ENCODE peak calls at places on chromosomes 7 and 10, in seven cellular contexts. B, P, X, F, V, A and M are unnamed samples.
A peak's percentile ranks its signal among the peaks of the same experiment; 100 is the strongest.

GRCh38 chr7:54764861-54765260 is 5.8 kb upstream of the SEC61G start:
- DNase-seq in A (no peak), B (no peak), P (no peak), X (no peak), F (no peak), V (no peak), M (no peak)

GRCh38 chr10:59970396-59971368 is 64.3 kb upstream of the CCDC6 start:
- DNase-seq in A (no peak), V (no peak), P (no peak), F (no peak), X (no peak), B (peak; percentile 27), M (no peak)

GRCh38 chr7:143290293-143290692 is 2.1 kb downstream of the CASP2 start:
- DNase-seq in V (no peak), B (no peak), X (no peak), F (no peak), P (no peak), A (no peak), M (no peak)

GRCh38 chr7:122364761-122365280 is 60.3 kb upstream of the FEZF1 start:
- DNase-seq in F (no peak), X (no peak), V (no peak), B (no peak), A (no peak), P (no peak), M (no peak)

GRCh38 chr10:77357611-77358010 is 280.0 kb downstream of the KCNMA1 start:
- DNase-seq in F (no peak), V (no peak), X (peak; percentile 70), B (no peak), P (no peak), A (no peak), M (no peak)

GRCh38 chr7:34430456-34430855 is 227.6 kb upstream of the NPSR1 start:
- DNase-seq in X (peak; percentile 84), P (no peak), V (no peak), F (no peak), A (no peak), B (no peak), M (no peak)

GRCh38 chr10:29239569-29240472 is 49.0 kb upstream of the LYZL1 start:
- DNase-seq in B (peak; percentile 3), P (no peak), F (no peak), A (no peak), V (no peak), X (peak; percentile 3), M (no peak)

GRCh38 chr7:98754041-98754479 is 115.8 kb downstream of the TMEM130 start:
- DNase-seq in B (peak; percentile 53), V (no peak), A (no peak), X (no peak), F (no peak), P (no peak), M (no peak)

GRCh38 chr7:39633563-39634550 is 10.5 kb downstream of the RALA start:
- DNase-seq in B (no peak), F (no peak), A (no peak), P (peak; percentile 80), V (no peak), X (peak; percentile 70), M (no peak)

GRCh38 chr7:149850716-149851115 is 12.5 kb downstream of the ZNF862 start:
- DNase-seq in B (no peak), A (no peak), P (no peak), X (no peak), F (no peak), V (no peak), M (no peak)

GRCh38 chr7:34128762-34129161 is 223.4 kb downstream of the BMPER start:
- DNase-seq in P (no peak), V (no peak), B (no peak), F (no peak), A (no peak), X (peak; percentile 78), M (no peak)

GRCh38 chr7:111357691-111358090 is 204.6 kb downstream of the IMMP2L start:
- DNase-seq in B (no peak), P (no peak), A (no peak), V (no peak), F (no peak), X (peak; percentile 3), M (no peak)

GRCh38 chr10:5557040-5557721 is 32.4 kb downstream of the CALML3 start:
- DNase-seq in F (no peak), X (no peak), B (no peak), P (no peak), A (peak; percentile 19), V (no peak), M (no peak)

GRCh38 chr10:133009218-133009954 is 67.0 kb upstream of the CFAP46 start:
- DNase-seq in V (no peak), A (peak; percentile 76), X (no peak), B (no peak), F (peak; percentile 87), P (no peak), M (no peak)

GRCh38 chr10:59622320-59622901 is 87.2 kb downstream of the SLC16A9 start:
- DNase-seq in P (no peak), B (peak; percentile 54), A (peak; percentile 48), V (peak; percentile 10), X (peak; percentile 64), F (peak; percentile 60), M (no peak)

GRCh38 chr10:31129261-31129660 is 97.6 kb upstream of the ZNF438 start:
- DNase-seq in X (peak; percentile 84), B (no peak), V (no peak), A (no peak), F (peak; percentile 38), P (no peak), M (no peak)

GRCh38 chr10:99612167-99612831 is 7.9 kb downstream of the SLC25A28 start:
- DNase-seq in X (peak; percentile 61), P (no peak), F (peak; percentile 45), A (no peak), V (no peak), B (peak; percentile 66), M (no peak)

GRCh38 chr10:132422931-132423813 is 26.2 kb downstream of the PWWP2B start:
- DNase-seq in A (no peak), V (no peak), P (no peak), X (peak; percentile 55), B (peak; percentile 78), F (no peak), M (peak; percentile 22)

GRCh38 chr7:155009570-155010157 is 6.7 kb upstream of the PAXIP1 start:
- DNase-seq in A (no peak), P (no peak), V (no peak), F (no peak), X (peak; percentile 4), B (peak; percentile 47), M (no peak)

GRCh38 chr7:117386125-117386709 is 41.1 kb downstream of the ASZ1 start:
- DNase-seq in A (no peak), B (no peak), F (no peak), P (no peak), X (peak; percentile 28), V (no peak), M (no peak)

GRCh38 chr7:134209322-134210015 is 82.3 kb downstream of the LRGUK start:
- DNase-seq in V (no peak), P (no peak), F (no peak), B (no peak), A (no peak), X (no peak), M (no peak)

GRCh38 chr7:7203813-7204575 is 21.6 kb downstream of the C1GALT1 start:
- DNase-seq in F (no peak), P (no peak), B (no peak), V (no peak), A (no peak), X (no peak), M (no peak)

GRCh38 chr7:101900103-101900502 is 82.7 kb downstream of the CUX1 start:
- DNase-seq in X (peak; percentile 31), P (no peak), B (no peak), V (no peak), F (no peak), A (no peak), M (no peak)

GRCh38 chr7:2738766-2739549 is 51.0 kb downstream of the AMZ1 start:
- DNase-seq in A (peak; percentile 21), F (no peak), X (no peak), B (no peak), V (no peak), P (no peak), M (no peak)

GRCh38 chr10:114346176-114347031 is 57.9 kb downstream of the AFAP1L2 start:
- DNase-seq in B (no peak), P (no peak), A (no peak), V (no peak), F (no peak), X (no peak), M (no peak)

GRCh38 chr10:99730026-99730425 is 1.9 kb downstream of the COX15 start:
- DNase-seq in F (no peak), A (no peak), V (no peak), B (no peak), P (no peak), X (no peak), M (no peak)

GRCh38 chr7:104931181-104931781 is 82.7 kb upstream of the KMT2E start:
- DNase-seq in F (peak; percentile 68), V (no peak), P (no peak), X (no peak), A (peak; percentile 90), B (no peak), M (no peak)

GRCh38 chr7:138396251-138397070 is 63.6 kb upstream of the TRIM24 start:
- DNase-seq in B (no peak), V (no peak), F (peak; percentile 53), P (no peak), X (no peak), A (peak; percentile 76), M (no peak)

GRCh38 chr10:70776455-70777005 is 8.6 kb downstream of the TBATA start:
- DNase-seq in B (no peak), P (no peak), A (peak; percentile 16), X (no peak), V (no peak), F (no peak), M (no peak)

GRCh38 chr7:18846765-18847215 is 270.6 kb downstream of the TWIST1 start:
- DNase-seq in P (no peak), X (peak; percentile 86), F (no peak), V (no peak), B (no peak), A (no peak), M (no peak)

GRCh38 chr10:5945561-5946418 is 31.6 kb downstream of the IL15RA start:
- DNase-seq in A (peak; percentile 35), V (no peak), B (no peak), P (no peak), F (peak; percentile 47), X (peak; percentile 99), M (no peak)

GRCh38 chr10:86344714-86345161 is 21.9 kb downstream of the GRID1 start:
- DNase-seq in A (no peak), V (no peak), X (no peak), P (peak; percentile 23), F (no peak), B (no peak), M (no peak)

GRCh38 chr7:137040745-137041144 is 172.3 kb downstream of the CHRM2 start:
- DNase-seq in X (no peak), F (no peak), A (no peak), B (no peak), P (no peak), V (no peak), M (no peak)

GRCh38 chr10:381346-381745 is 246.1 kb downstream of the ZMYND11 start:
- DNase-seq in P (no peak), B (no peak), A (peak; percentile 8), F (no peak), V (no peak), X (no peak), M (no peak)

GRCh38 chr10:114714281-114714741 is 56.2 kb upstream of the ABLIM1 start:
- DNase-seq in A (peak; percentile 52), F (peak; percentile 71), B (no peak), P (no peak), X (peak; percentile 68), V (no peak), M (no peak)

GRCh38 chr7:106313966-106314365 is 29.2 kb upstream of the NAMPT start:
- DNase-seq in P (no peak), X (no peak), V (no peak), F (no peak), A (no peak), B (no peak), M (no peak)